ENCODE peak calls at places on chromosome 15, in seven cellular contexts. J is IMR-90, I is A549, F is HepG2, E is H1, N is SK-N-SH, C is K562. Y is an unnamed sample.

GRCh38 chr15:92645731-92646130 is 9.8 kb downstream of the FAM174B start:
- DNase-seq in F (no peak), E (no peak), N (no peak), C (no peak), I (no peak), J (no peak), Y (no peak)

GRCh38 chr15:98948941-98949340 is 58.7 kb downstream of the PGPEP1L start:
- DNase-seq in E (no peak), I (no peak), N (no peak), C (no peak), F (no peak), J (no peak), Y (no peak)

GRCh38 chr15:83685864-83686263 is 31.9 kb downstream of the ADAMTSL3 start:
- DNase-seq in J (no peak), C (no peak), N (no peak), I (no peak), E (no peak), F (no peak), Y (no peak)

GRCh38 chr15:48967336-48967735 is 3.6 kb upstream of the SHC4 start:
- DNase-seq in F (no peak), N (no peak), J (peak), E (no peak), C (no peak), I (no peak), Y (no peak)

GRCh38 chr15:92449476-92449875 is 55.8 kb downstream of the ST8SIA2 start:
- DNase-seq in F (no peak), C (no peak), N (no peak), I (no peak), J (peak), E (no peak), Y (no peak)

GRCh38 chr15:64653757-64654156 is 121.6 kb downstream of the RBPMS2 start:
- DNase-seq in C (no peak), I (peak), E (no peak), N (no peak), F (no peak), J (peak), Y (no peak)

GRCh38 chr15:72796210-72796514 is 12.6 kb upstream of the ADPGK start:
- DNase-seq in F (no peak), I (no peak), E (no peak), N (no peak), C (no peak), J (no peak), Y (no peak)

GRCh38 chr15:88610756-88611231 is 10.3 kb upstream of the AEN start:
- DNase-seq in J (peak), N (no peak), C (no peak), F (no peak), I (no peak), E (no peak), Y (no peak)

GRCh38 chr15:43872416-43873020 is 45.7 kb downstream of the WDR76 start:
- DNase-seq in C (peak), N (peak), J (peak), E (peak), F (peak), I (peak), Y (peak)

GRCh38 chr15:92073044-92073785 is 219.7 kb downstream of the SLCO3A1 start:
- DNase-seq in J (peak), I (no peak), F (no peak), N (no peak), C (no peak), E (no peak), Y (no peak)

GRCh38 chr15:67253517-67254237 is 784 bp downstream of the AAGAB start:
- DNase-seq in I (no peak), C (no peak), F (no peak), E (no peak), N (peak), J (peak), Y (no peak)

GRCh38 chr15:68209735-68210408 is 4.7 kb upstream of the CALML4 start:
- DNase-seq in N (no peak), J (no peak), F (no peak), E (no peak), I (no peak), C (no peak), Y (no peak)

GRCh38 chr15:63136742-63137141 is 15.1 kb downstream of the LACTB start:
- DNase-seq in C (no peak), I (no peak), J (peak), N (no peak), F (no peak), E (no peak), Y (no peak)

GRCh38 chr15:80160570-80161156 is 7.9 kb downstream of the FAH start:
- DNase-seq in N (no peak), F (peak), C (peak), J (peak), I (peak), E (no peak), Y (peak)

GRCh38 chr15:44710236-44711088 is 661 bp downstream of the PATL2 start:
- DNase-seq in N (no peak), C (peak), E (no peak), J (peak), F (no peak), I (peak), Y (peak)

GRCh38 chr15:90716317-90716975 is 700 bp upstream of the BLM start:
- DNase-seq in C (peak), J (peak), E (no peak), I (peak), F (no peak), N (no peak), Y (no peak)

GRCh38 chr15:59353994-59354951 is 18.4 kb downstream of the MYO1E start:
- DNase-seq in J (no peak), I (no peak), N (no peak), C (no peak), E (peak), F (no peak), Y (no peak)

GRCh38 chr15:92810418-92811138 is 89.5 kb upstream of the CHD2 start:
- DNase-seq in N (no peak), I (peak), J (peak), E (no peak), C (peak), F (no peak), Y (no peak)

GRCh38 chr15:92322566-92323355 is 70.9 kb upstream of the ST8SIA2 start:
- DNase-seq in I (no peak), E (no peak), N (no peak), F (no peak), C (no peak), J (no peak), Y (no peak)

GRCh38 chr15:51103330-51103729 is 8.6 kb upstream of the TNFAIP8L3 start:
- DNase-seq in E (no peak), C (no peak), J (peak), I (no peak), F (no peak), N (no peak), Y (no peak)

GRCh38 chr15:80618666-80619481 is 76.2 kb upstream of the ABHD17C start:
- DNase-seq in C (no peak), F (no peak), N (no peak), J (peak), I (no peak), E (peak), Y (no peak)

GRCh38 chr15:89469331-89470107 is 26.9 kb downstream of the RHCG start:
- DNase-seq in J (no peak), N (no peak), E (no peak), I (no peak), C (no peak), F (no peak), Y (no peak)

GRCh38 chr15:92268900-92269299 is 124.8 kb upstream of the ST8SIA2 start:
- DNase-seq in E (no peak), J (no peak), I (no peak), F (no peak), N (no peak), C (no peak), Y (no peak)

GRCh38 chr15:65194826-65195541 is 9.8 kb upstream of the CLPX start:
- DNase-seq in I (no peak), N (no peak), J (no peak), F (no peak), C (no peak), E (no peak), Y (no peak)

GRCh38 chr15:56770191-56770590 is 36.9 kb upstream of the ZNF280D start:
- DNase-seq in F (peak), J (no peak), I (no peak), N (no peak), E (no peak), C (no peak), Y (no peak)

GRCh38 chr15:98071786-98072185 is 111.3 kb downstream of the ARRDC4 start:
- DNase-seq in J (no peak), C (no peak), N (no peak), F (no peak), E (no peak), I (no peak), Y (no peak)

GRCh38 chr15:80495406-80495942 is 91.3 kb downstream of the ARNT2 start:
- DNase-seq in F (peak), C (no peak), J (no peak), E (no peak), I (no peak), N (no peak), Y (no peak)

GRCh38 chr15:41332788-41333527 is at the start of gene NUSAP1:
- DNase-seq in C (no peak), N (no peak), I (no peak), E (no peak), J (no peak), F (peak), Y (no peak)

GRCh38 chr15:81176291-81176893 is 20.3 kb upstream of the IL16 start:
- DNase-seq in I (no peak), E (no peak), J (no peak), F (no peak), C (no peak), N (no peak), Y (no peak)

GRCh38 chr15:81113861-81114261 is 20.2 kb upstream of the CFAP161 start:
- DNase-seq in E (no peak), J (peak), F (no peak), I (no peak), C (no peak), N (no peak), Y (no peak)

GRCh38 chr15:30903497-30904187 is at the start of gene FAN1:
- DNase-seq in E (peak), J (peak), F (peak), I (peak), C (peak), N (peak), Y (peak)

GRCh38 chr15:89795996-89796395 is 18.7 kb downstream of the ANPEP start:
- DNase-seq in E (no peak), N (no peak), I (no peak), F (no peak), J (no peak), C (no peak), Y (no peak)

GRCh38 chr15:43905755-43906154 is 79.0 kb downstream of the WDR76 start:
- DNase-seq in I (no peak), E (no peak), C (no peak), F (no peak), J (no peak), N (no peak), Y (no peak)

GRCh38 chr15:91924842-91925495 is 71.5 kb downstream of the SLCO3A1 start:
- DNase-seq in C (no peak), N (no peak), I (no peak), F (no peak), J (no peak), E (no peak), Y (no peak)

GRCh38 chr15:100205549-100206295 is 136.1 kb downstream of the ADAMTS17 start:
- DNase-seq in C (no peak), N (no peak), J (no peak), F (no peak), E (no peak), I (no peak), Y (no peak)
- TF ChIP-seq RFX5 in C (no peak), N (no peak), J (no peak), F (no peak), E (no peak), I (no peak), Y (no peak)

GRCh38 chr15:94004697-94005096 is 226.7 kb upstream of the MCTP2 start:
- DNase-seq in E (no peak), C (no peak), N (no peak), J (no peak), F (no peak), I (no peak), Y (no peak)
- TF ChIP-seq RFX5 in E (no peak), C (no peak), N (no peak), J (no peak), F (no peak), I (no peak), Y (no peak)

GRCh38 chr15:62067448-62068044 is 769 bp downstream of the C2CD4A start:
- DNase-seq in E (peak), C (no peak), J (no peak), I (peak), F (no peak), N (peak), Y (no peak)

GRCh38 chr15:62069551-62069950 is 2.8 kb downstream of the C2CD4A start:
- DNase-seq in J (no peak), N (no peak), C (no peak), F (no peak), I (no peak), E (no peak), Y (no peak)

GRCh38 chr15:62066663-62067447 is at the start of gene C2CD4A:
- DNase-seq in I (peak), F (peak), N (no peak), J (peak), C (no peak), E (peak), Y (no peak)

GRCh38 chr15:62068787-62069170 is 2.0 kb downstream of the C2CD4A start:
- DNase-seq in I (no peak), C (no peak), J (no peak), F (no peak), E (no peak), N (peak), Y (no peak)

DNA sequence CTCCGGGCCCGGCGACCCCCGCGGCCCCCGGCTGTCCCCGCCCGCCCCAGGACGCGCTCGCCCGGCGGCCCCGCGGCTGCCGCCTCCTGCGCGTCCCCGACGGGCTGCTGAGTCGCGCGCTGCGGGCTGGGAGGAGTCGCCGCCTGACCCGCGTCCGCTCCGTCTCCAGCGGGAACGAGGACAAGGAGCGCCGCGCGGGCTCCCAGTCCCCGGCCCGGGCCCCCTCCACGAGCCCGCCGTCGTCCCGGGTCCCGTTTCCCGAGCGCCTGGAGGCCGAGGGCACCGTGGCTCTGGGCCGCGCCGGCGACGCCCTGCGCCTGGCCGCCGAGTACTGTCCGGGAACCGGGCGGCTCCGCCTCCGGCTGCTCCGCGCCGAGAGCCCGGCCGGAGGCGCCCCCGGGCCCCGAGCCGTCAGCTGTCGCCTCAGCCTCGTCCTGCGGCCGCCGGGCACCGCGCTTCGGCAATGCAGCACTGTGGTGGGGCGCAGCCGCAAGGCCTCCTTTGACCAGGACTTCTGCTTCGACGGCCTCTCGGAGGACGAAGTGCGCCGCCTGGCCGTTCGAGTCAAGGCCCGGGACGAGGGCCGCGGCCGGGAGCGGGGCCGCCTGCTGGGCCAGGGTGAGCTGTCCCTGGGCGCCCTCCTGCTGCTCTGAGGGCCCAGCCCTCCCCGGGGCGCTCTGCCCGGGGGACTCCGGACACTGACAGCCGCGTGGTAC is 1.5 kb downstream of the C2CD4A start:
- DNase-seq in F (peak), C (peak), I (peak), E (peak), N (peak), J (no peak), Y (no peak)
- TF ChIP-seq RFX5 in F (no peak), C (no peak), I (no peak), E (no peak), N (no peak), J (no peak), Y (no peak)

GRCh38 chr15:74133071-74133702 is 2.8 kb downstream of the ISLR2 start:
- DNase-seq in F (no peak), I (no peak), J (no peak), C (no peak), E (peak), N (no peak), Y (no peak)

GRCh38 chr15:74133703-74134386 is 3.5 kb downstream of the ISLR2 start:
- DNase-seq in F (no peak), C (no peak), E (peak), J (no peak), N (no peak), I (no peak), Y (no peak)

GRCh38 chr15:74135041-74135565 is 4.7 kb downstream of the ISLR2 start:
- DNase-seq in I (no peak), F (no peak), E (no peak), J (no peak), C (no peak), N (no peak), Y (no peak)

GRCh38 chr15:74132681-74133070 is 2.3 kb downstream of the ISLR2 start:
- DNase-seq in E (peak), N (no peak), C (no peak), I (no peak), F (no peak), J (peak), Y (no peak)

GRCh38 chr15:74134387-74135027 is 4.1 kb downstream of the ISLR2 start:
- DNase-seq in F (no peak), I (peak), E (peak), J (peak), C (no peak), N (no peak), Y (no peak)
- TF ChIP-seq RFX5 in F (no peak), I (no peak), E (no peak), J (no peak), C (no peak), N (no peak), Y (no peak)

GRCh38 chr15:70355275-70355795 is 257.6 kb upstream of the TLE3 start:
- DNase-seq in F (no peak), J (no peak), I (peak), N (peak), C (no peak), E (no peak), Y (no peak)

GRCh38 chr15:70351941-70352774 is 254.4 kb upstream of the TLE3 start:
- DNase-seq in I (no peak), J (no peak), N (no peak), F (no peak), C (no peak), E (no peak), Y (no peak)

GRCh38 chr15:70356062-70356860 is 258.5 kb upstream of the TLE3 start:
- DNase-seq in E (no peak), I (no peak), F (no peak), C (no peak), N (no peak), J (no peak), Y (no peak)

GRCh38 chr15:70353606-70354259 is 256.0 kb upstream of the TLE3 start:
- DNase-seq in F (no peak), C (no peak), N (no peak), I (no peak), E (no peak), J (no peak), Y (no peak)

DNA sequence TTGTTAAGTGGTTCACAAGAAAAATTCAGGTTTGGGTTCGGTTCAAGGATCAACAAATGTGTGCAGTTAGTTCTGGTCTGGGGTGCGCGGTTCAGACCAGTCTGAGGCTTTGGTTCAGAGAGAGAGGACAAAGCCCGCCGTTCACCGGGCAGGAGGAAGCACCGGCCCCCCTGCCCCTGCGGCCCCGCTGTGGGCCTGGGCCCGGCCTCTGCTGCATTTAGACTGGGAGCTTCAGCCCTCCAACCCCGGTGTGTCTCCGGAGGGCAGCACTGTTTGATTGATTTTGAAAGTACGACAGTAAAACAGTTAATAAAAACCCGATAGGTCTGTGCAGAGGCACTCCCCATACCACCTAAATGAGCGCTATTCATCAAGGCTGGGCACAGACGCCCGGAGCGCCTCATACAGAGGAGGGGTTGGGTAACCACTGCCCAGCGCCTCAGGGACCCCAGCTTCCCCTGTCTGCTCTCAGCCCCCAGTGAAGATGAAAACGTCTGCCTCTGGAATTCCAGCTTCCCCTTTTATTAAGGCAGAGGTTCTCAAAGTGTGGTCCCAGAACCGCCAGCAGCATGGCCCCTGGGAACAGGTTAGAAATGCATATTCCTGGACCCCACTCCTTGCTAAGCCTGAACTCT is 256.7 kb upstream of the TLE3 start:
- DNase-seq in J (no peak), F (no peak), C (no peak), E (no peak), N (no peak), I (no peak), Y (no peak)
- TF ChIP-seq RFX5 in J (no peak), F (no peak), C (no peak), E (no peak), N (no peak), I (no peak), Y (no peak)

DNA sequence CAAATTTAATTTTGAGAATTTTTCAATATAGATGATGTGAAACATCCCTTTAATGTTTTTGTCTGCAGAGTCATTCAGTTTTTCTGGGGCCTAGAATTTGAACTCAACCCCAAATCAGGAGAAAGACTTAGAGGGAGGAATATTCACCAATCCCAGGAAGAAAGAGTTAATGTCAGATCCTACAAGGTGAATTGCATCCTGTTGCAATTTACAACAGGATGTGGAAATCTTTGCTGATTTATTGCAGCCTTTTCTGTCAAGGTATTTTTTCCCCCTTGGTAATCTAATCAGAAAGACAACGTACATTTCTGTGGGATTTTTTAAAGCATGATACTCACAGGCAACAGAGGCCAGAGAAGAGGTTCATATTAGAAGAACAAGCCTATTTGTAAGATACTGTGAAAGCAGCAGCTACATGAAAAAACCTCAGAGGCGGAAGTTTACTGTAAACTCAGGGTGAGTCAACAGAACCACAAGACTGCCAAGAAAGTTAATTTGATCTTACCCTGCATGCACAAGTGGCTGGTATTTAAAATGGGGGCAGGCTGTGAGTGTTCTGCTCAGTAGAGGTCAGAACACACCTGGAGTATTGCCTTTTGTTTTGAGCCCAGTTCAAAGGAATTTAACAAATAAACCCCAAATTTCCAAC is 531.8 kb downstream of the AGBL1 start:
- DNase-seq in C (no peak), E (no peak), N (no peak), J (no peak), F (no peak), I (peak), Y (no peak)
- TF ChIP-seq RFX5 in C (no peak), E (no peak), N (no peak), J (no peak), F (no peak), I (no peak), Y (no peak)